ENCODE peak calls at places on chromosomes 11 and 22, in nine cellular contexts. One of them, this sample, is unnamed.

GRCh38 chr11:102464859-102465500 is 12.4 kb upstream of the TMEM123 start:
- DNase-seq in PC-9: no peak
- DNase-seq in heart right ventricle: no peak
- DNase-seq in RWPE2: no peak
- DNase-seq in mucosa of descending colon: no peak
- DNase-seq in CD8-positive, alpha-beta T cell: no peak
- DNase-seq in iPS DF 6.9: no peak
- DNase-seq in brain microvascular endothelial cell: no peak
- DNase-seq in tibial artery: no peak
- DNase-seq in this sample: no peak

GRCh38 chr11:19374189-19374588 is 133.4 kb upstream of the E2F8 start:
- DNase-seq in PC-9: peak; percentile 31
- DNase-seq in heart right ventricle: no peak
- DNase-seq in RWPE2: peak; percentile 86
- DNase-seq in mucosa of descending colon: no peak
- DNase-seq in CD8-positive, alpha-beta T cell: no peak
- DNase-seq in iPS DF 6.9: no peak
- DNase-seq in brain microvascular endothelial cell: peak; percentile 90
- DNase-seq in tibial artery: no peak
- DNase-seq in this sample: no peak

GRCh38 chr22:23240639-23241389 is 60.5 kb downstream of the BCR start:
- DNase-seq in PC-9: no peak
- DNase-seq in heart right ventricle: no peak
- DNase-seq in RWPE2: no peak
- DNase-seq in mucosa of descending colon: no peak
- DNase-seq in CD8-positive, alpha-beta T cell: no peak
- DNase-seq in iPS DF 6.9: no peak
- DNase-seq in brain microvascular endothelial cell: no peak
- DNase-seq in tibial artery: no peak
- DNase-seq in this sample: no peak

GRCh38 chr11:8593935-8594909 is at the start of gene STK33:
- DNase-seq in PC-9: peak; percentile 41
- DNase-seq in heart right ventricle: peak; percentile 49
- DNase-seq in RWPE2: peak; percentile 50
- DNase-seq in mucosa of descending colon: peak; percentile 67
- DNase-seq in CD8-positive, alpha-beta T cell: peak; percentile 19
- DNase-seq in iPS DF 6.9: no peak
- DNase-seq in brain microvascular endothelial cell: no peak
- DNase-seq in tibial artery: no peak
- DNase-seq in this sample: peak; percentile 86

GRCh38 chr11:62238151-62238550 is 3.9 kb upstream of the SCGB1D2 start:
- DNase-seq in PC-9: no peak
- DNase-seq in heart right ventricle: no peak
- DNase-seq in RWPE2: no peak
- DNase-seq in mucosa of descending colon: no peak
- DNase-seq in CD8-positive, alpha-beta T cell: no peak
- DNase-seq in iPS DF 6.9: no peak
- DNase-seq in brain microvascular endothelial cell: no peak
- DNase-seq in tibial artery: no peak
- DNase-seq in this sample: no peak

GRCh38 chr11:79076526-79077115 is 364.2 kb downstream of the TENM4 start:
- DNase-seq in PC-9: peak; percentile 26
- DNase-seq in heart right ventricle: no peak
- DNase-seq in RWPE2: no peak
- DNase-seq in mucosa of descending colon: peak; percentile 57
- DNase-seq in CD8-positive, alpha-beta T cell: peak; percentile 22
- DNase-seq in iPS DF 6.9: no peak
- DNase-seq in brain microvascular endothelial cell: peak; percentile 51
- DNase-seq in tibial artery: no peak
- DNase-seq in this sample: no peak

GRCh38 chr22:47837703-47838102 is 1075.3 kb downstream of the TBC1D22A start:
- DNase-seq in PC-9: peak; percentile 20
- DNase-seq in heart right ventricle: no peak
- DNase-seq in RWPE2: no peak
- DNase-seq in mucosa of descending colon: no peak
- DNase-seq in CD8-positive, alpha-beta T cell: no peak
- DNase-seq in iPS DF 6.9: no peak
- DNase-seq in brain microvascular endothelial cell: no peak
- DNase-seq in tibial artery: no peak
- DNase-seq in this sample: no peak

GRCh38 chr11:102268083-102268984 is 49.0 kb upstream of the BIRC3 start:
- DNase-seq in PC-9: peak; percentile 93
- DNase-seq in heart right ventricle: peak; percentile 58
- DNase-seq in RWPE2: peak; percentile 95
- DNase-seq in mucosa of descending colon: peak; percentile 96
- DNase-seq in CD8-positive, alpha-beta T cell: peak; percentile 75
- DNase-seq in iPS DF 6.9: peak; percentile 81
- DNase-seq in brain microvascular endothelial cell: peak; percentile 36
- DNase-seq in tibial artery: peak; percentile 85
- DNase-seq in this sample: peak; percentile 79

GRCh38 chr11:46250071-46251052 is 27.1 kb upstream of the CREB3L1 start:
- DNase-seq in PC-9: no peak
- DNase-seq in heart right ventricle: no peak
- DNase-seq in RWPE2: no peak
- DNase-seq in mucosa of descending colon: no peak
- DNase-seq in CD8-positive, alpha-beta T cell: no peak
- DNase-seq in iPS DF 6.9: no peak
- DNase-seq in brain microvascular endothelial cell: no peak
- DNase-seq in tibial artery: no peak
- DNase-seq in this sample: no peak

GRCh38 chr22:25021409-25021808 is 68.9 kb downstream of the KIAA1671 start:
- DNase-seq in PC-9: no peak
- DNase-seq in heart right ventricle: no peak
- DNase-seq in RWPE2: no peak
- DNase-seq in mucosa of descending colon: no peak
- DNase-seq in CD8-positive, alpha-beta T cell: no peak
- DNase-seq in iPS DF 6.9: no peak
- DNase-seq in brain microvascular endothelial cell: no peak
- DNase-seq in tibial artery: no peak
- DNase-seq in this sample: no peak

GRCh38 chr11:98536023-98536422 is 484.7 kb upstream of the CNTN5 start:
- DNase-seq in PC-9: no peak
- DNase-seq in heart right ventricle: no peak
- DNase-seq in RWPE2: no peak
- DNase-seq in mucosa of descending colon: no peak
- DNase-seq in CD8-positive, alpha-beta T cell: no peak
- DNase-seq in iPS DF 6.9: no peak
- DNase-seq in brain microvascular endothelial cell: no peak
- DNase-seq in tibial artery: no peak
- DNase-seq in this sample: no peak

GRCh38 chr11:65637794-65638317 is at the start of gene SIPA1:
- DNase-seq in PC-9: peak; percentile 94
- DNase-seq in heart right ventricle: peak; percentile 83
- DNase-seq in RWPE2: no peak
- DNase-seq in mucosa of descending colon: peak; percentile 85
- DNase-seq in CD8-positive, alpha-beta T cell: peak; percentile 70
- DNase-seq in iPS DF 6.9: no peak
- DNase-seq in brain microvascular endothelial cell: peak; percentile 81
- DNase-seq in tibial artery: peak; percentile 86
- DNase-seq in this sample: peak; percentile 83

GRCh38 chr11:64996710-64997380 is at the start of gene BATF2:
- DNase-seq in PC-9: peak; percentile 66
- DNase-seq in heart right ventricle: peak; percentile 82
- DNase-seq in RWPE2: no peak
- DNase-seq in mucosa of descending colon: peak; percentile 87
- DNase-seq in CD8-positive, alpha-beta T cell: no peak
- DNase-seq in iPS DF 6.9: peak; percentile 68
- DNase-seq in brain microvascular endothelial cell: peak; percentile 57
- DNase-seq in tibial artery: peak; percentile 88
- DNase-seq in this sample: no peak

GRCh38 chr11:1260023-1260501 is 37.2 kb downstream of the MUC5B start:
- DNase-seq in PC-9: peak; percentile 51
- DNase-seq in heart right ventricle: no peak
- DNase-seq in RWPE2: no peak
- DNase-seq in mucosa of descending colon: peak; percentile 91
- DNase-seq in CD8-positive, alpha-beta T cell: peak; percentile 20
- DNase-seq in iPS DF 6.9: no peak
- DNase-seq in brain microvascular endothelial cell: no peak
- DNase-seq in tibial artery: no peak
- DNase-seq in this sample: no peak

GRCh38 chr11:120773501-120774031 is 250.3 kb upstream of the TBCEL start:
- DNase-seq in PC-9: no peak
- DNase-seq in heart right ventricle: no peak
- DNase-seq in RWPE2: no peak
- DNase-seq in mucosa of descending colon: no peak
- DNase-seq in CD8-positive, alpha-beta T cell: no peak
- DNase-seq in iPS DF 6.9: no peak
- DNase-seq in brain microvascular endothelial cell: no peak
- DNase-seq in tibial artery: no peak
- DNase-seq in this sample: peak; percentile 36

GRCh38 chr11:35185696-35186095 is 46.7 kb downstream of the CD44 start:
- DNase-seq in PC-9: no peak
- DNase-seq in heart right ventricle: no peak
- DNase-seq in RWPE2: no peak
- DNase-seq in mucosa of descending colon: no peak
- DNase-seq in CD8-positive, alpha-beta T cell: no peak
- DNase-seq in iPS DF 6.9: no peak
- DNase-seq in brain microvascular endothelial cell: peak; percentile 38
- DNase-seq in tibial artery: no peak
- DNase-seq in this sample: no peak
- H3K36me3 ChIP-seq in PC-9: peaks cover 92% of the 10 kb centered on the region
- H3K36me3 ChIP-seq in heart right ventricle: no peaks in the 10 kb centered on the region
- H3K36me3 ChIP-seq in RWPE2: peaks cover 96% of the 10 kb centered on the region
- H3K36me3 ChIP-seq in mucosa of descending colon: no peaks in the 10 kb centered on the region
- H3K36me3 ChIP-seq in CD8-positive, alpha-beta T cell: peaks cover 57% of the 10 kb centered on the region
- H3K36me3 ChIP-seq in iPS DF 6.9: no peaks in the 10 kb centered on the region
- H3K36me3 ChIP-seq in brain microvascular endothelial cell: peaks cover 63% of the 10 kb centered on the region
- H3K36me3 ChIP-seq in tibial artery: peaks cover 44% of the 10 kb centered on the region
- H3K36me3 ChIP-seq in this sample: peaks cover 20% of the 10 kb centered on the region

GRCh38 chr11:57704932-57705331 is 7.1 kb downstream of the MED19 start:
- DNase-seq in PC-9: no peak
- DNase-seq in heart right ventricle: no peak
- DNase-seq in RWPE2: no peak
- DNase-seq in mucosa of descending colon: no peak
- DNase-seq in CD8-positive, alpha-beta T cell: no peak
- DNase-seq in iPS DF 6.9: no peak
- DNase-seq in brain microvascular endothelial cell: no peak
- DNase-seq in tibial artery: no peak
- DNase-seq in this sample: no peak

GRCh38 chr11:57699813-57700212 is 12.2 kb downstream of the MED19 start:
- DNase-seq in PC-9: no peak
- DNase-seq in heart right ventricle: no peak
- DNase-seq in RWPE2: no peak
- DNase-seq in mucosa of descending colon: no peak
- DNase-seq in CD8-positive, alpha-beta T cell: no peak
- DNase-seq in iPS DF 6.9: no peak
- DNase-seq in brain microvascular endothelial cell: no peak
- DNase-seq in tibial artery: no peak
- DNase-seq in this sample: no peak

GRCh38 chr11:57698843-57699365 is 13.1 kb downstream of the MED19 start:
- DNase-seq in PC-9: no peak
- DNase-seq in heart right ventricle: no peak
- DNase-seq in RWPE2: no peak
- DNase-seq in mucosa of descending colon: no peak
- DNase-seq in CD8-positive, alpha-beta T cell: no peak
- DNase-seq in iPS DF 6.9: no peak
- DNase-seq in brain microvascular endothelial cell: no peak
- DNase-seq in tibial artery: no peak
- DNase-seq in this sample: no peak

GRCh38 chr11:57700425-57700824 is 11.6 kb downstream of the MED19 start:
- DNase-seq in PC-9: no peak
- DNase-seq in heart right ventricle: no peak
- DNase-seq in RWPE2: no peak
- DNase-seq in mucosa of descending colon: no peak
- DNase-seq in CD8-positive, alpha-beta T cell: no peak
- DNase-seq in iPS DF 6.9: no peak
- DNase-seq in brain microvascular endothelial cell: no peak
- DNase-seq in tibial artery: no peak
- DNase-seq in this sample: no peak

GRCh38 chr11:57703341-57703740 is 8.7 kb downstream of the MED19 start:
- DNase-seq in PC-9: no peak
- DNase-seq in heart right ventricle: no peak
- DNase-seq in RWPE2: no peak
- DNase-seq in mucosa of descending colon: no peak
- DNase-seq in CD8-positive, alpha-beta T cell: no peak
- DNase-seq in iPS DF 6.9: no peak
- DNase-seq in brain microvascular endothelial cell: no peak
- DNase-seq in tibial artery: no peak
- DNase-seq in this sample: no peak
- H3K36me3 ChIP-seq in PC-9: peaks cover 35% of the 10 kb centered on the region
- H3K36me3 ChIP-seq in heart right ventricle: no peaks in the 10 kb centered on the region
- H3K36me3 ChIP-seq in RWPE2: peaks cover 58% of the 10 kb centered on the region
- H3K36me3 ChIP-seq in mucosa of descending colon: peaks cover 5% of the 10 kb centered on the region
- H3K36me3 ChIP-seq in CD8-positive, alpha-beta T cell: peaks cover 44% of the 10 kb centered on the region
- H3K36me3 ChIP-seq in iPS DF 6.9: peaks cover 14% of the 10 kb centered on the region
- H3K36me3 ChIP-seq in brain microvascular endothelial cell: peaks cover 60% of the 10 kb centered on the region
- H3K36me3 ChIP-seq in tibial artery: peaks cover 57% of the 10 kb centered on the region
- H3K36me3 ChIP-seq in this sample: peaks cover 24% of the 10 kb centered on the region

DNA sequence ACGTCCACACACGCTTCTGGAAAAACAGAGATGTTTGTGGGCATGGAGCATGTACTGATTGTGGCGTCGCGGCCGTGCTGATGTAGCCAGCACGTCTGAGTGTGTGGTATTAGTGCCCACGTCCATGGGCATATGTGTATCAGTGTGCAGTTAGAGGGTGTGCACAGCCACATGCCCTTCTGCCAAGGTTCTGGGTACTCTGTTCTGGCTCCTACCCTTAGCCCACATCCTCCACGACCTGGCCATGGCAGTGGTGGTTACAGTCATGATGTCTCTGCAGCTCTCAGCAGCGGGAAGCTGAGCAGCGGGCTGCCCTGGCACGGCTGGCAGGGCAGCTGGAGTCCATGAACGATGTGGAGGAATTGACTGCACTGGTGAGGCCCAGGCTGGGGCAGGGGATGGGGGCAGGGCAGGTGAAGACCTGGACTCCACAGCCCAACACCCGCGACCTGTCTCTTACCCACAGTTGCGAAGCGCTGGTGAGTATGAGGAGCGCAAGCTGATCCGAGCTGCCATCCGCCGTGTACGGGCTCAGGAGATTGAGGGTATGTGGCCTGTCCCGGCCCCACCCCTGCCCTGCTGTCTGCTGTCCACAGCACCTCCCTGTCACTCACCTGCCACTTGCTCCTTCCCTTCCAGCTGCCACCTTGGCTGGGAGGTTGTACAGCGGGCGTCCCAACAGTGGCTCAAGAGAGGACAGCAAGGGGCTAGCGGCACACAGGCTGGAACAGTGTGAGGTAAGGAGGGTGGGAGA is 7.3 kb downstream of the SMTN start:
- DNase-seq in PC-9: no peak
- DNase-seq in heart right ventricle: no peak
- DNase-seq in RWPE2: peak; percentile 66
- DNase-seq in mucosa of descending colon: no peak
- DNase-seq in CD8-positive, alpha-beta T cell: no peak
- DNase-seq in iPS DF 6.9: no peak
- DNase-seq in brain microvascular endothelial cell: no peak
- DNase-seq in tibial artery: peak; percentile 69
- DNase-seq in this sample: no peak
- H3K36me3 ChIP-seq in PC-9: no peaks in the 10 kb centered on the region
- H3K36me3 ChIP-seq in heart right ventricle: no peaks in the 10 kb centered on the region
- H3K36me3 ChIP-seq in RWPE2: peaks cover 92% of the 10 kb centered on the region
- H3K36me3 ChIP-seq in mucosa of descending colon: no peaks in the 10 kb centered on the region
- H3K36me3 ChIP-seq in CD8-positive, alpha-beta T cell: no peaks in the 10 kb centered on the region
- H3K36me3 ChIP-seq in iPS DF 6.9: no peaks in the 10 kb centered on the region
- H3K36me3 ChIP-seq in brain microvascular endothelial cell: peaks cover 68% of the 10 kb centered on the region
- H3K36me3 ChIP-seq in tibial artery: peaks cover 88% of the 10 kb centered on the region
- H3K36me3 ChIP-seq in this sample: peaks cover 6% of the 10 kb centered on the region

DNA sequence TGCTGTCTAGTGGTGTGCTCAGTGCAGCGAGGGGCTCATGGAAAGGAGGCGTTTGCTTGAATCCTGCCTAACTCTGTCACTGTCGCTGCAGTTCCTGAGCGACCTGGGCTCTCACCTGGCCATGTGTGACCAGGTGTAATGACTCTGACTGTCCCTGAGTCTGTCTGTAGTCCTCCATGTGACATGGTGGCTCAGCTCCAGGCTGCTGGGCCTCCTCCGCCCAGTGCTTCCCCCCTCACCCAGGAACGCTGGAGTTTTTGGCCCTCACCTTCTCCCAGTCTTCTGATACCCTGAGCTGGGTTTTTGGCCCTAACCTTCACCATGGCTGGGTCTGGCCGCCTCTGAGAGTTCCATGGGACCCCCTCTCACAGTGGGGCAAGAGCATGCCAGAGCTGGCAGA is 20.3 kb downstream of the MICALL1 start:
- DNase-seq in PC-9: no peak
- DNase-seq in heart right ventricle: no peak
- DNase-seq in RWPE2: no peak
- DNase-seq in mucosa of descending colon: no peak
- DNase-seq in CD8-positive, alpha-beta T cell: no peak
- DNase-seq in iPS DF 6.9: no peak
- DNase-seq in brain microvascular endothelial cell: no peak
- DNase-seq in tibial artery: no peak
- DNase-seq in this sample: no peak
- H3K36me3 ChIP-seq in PC-9: peaks cover 27% of the 10 kb centered on the region
- H3K36me3 ChIP-seq in heart right ventricle: peaks cover 4% of the 10 kb centered on the region
- H3K36me3 ChIP-seq in RWPE2: peaks cover 92% of the 10 kb centered on the region
- H3K36me3 ChIP-seq in mucosa of descending colon: no peaks in the 10 kb centered on the region
- H3K36me3 ChIP-seq in CD8-positive, alpha-beta T cell: no peaks in the 10 kb centered on the region
- H3K36me3 ChIP-seq in iPS DF 6.9: peaks cover 9% of the 10 kb centered on the region
- H3K36me3 ChIP-seq in brain microvascular endothelial cell: peaks cover 64% of the 10 kb centered on the region
- H3K36me3 ChIP-seq in tibial artery: peaks cover 79% of the 10 kb centered on the region
- H3K36me3 ChIP-seq in this sample: peaks cover 15% of the 10 kb centered on the region

This sample was measured in GM06990.